ENCODE peak calls at places on chromosome 10, in seven cellular contexts. I is GM20000, A is mucosa of gallbladder, D is heart left ventricle, F is osteocyte, H is amniotic stem cell, C is iPS-NIHi11. G is an unnamed sample.

GRCh38 chr10:15901889-15902288 is 41.6 kb upstream of the MINDY3 start:
- DNase-seq in H (no peak), C (peak; percentile 8), F (no peak), D (no peak), A (no peak), I (no peak), G (no peak)

GRCh38 chr10:133336131-133337078 is at the start of gene CALY:
- DNase-seq in A (peak; percentile 65), H (no peak), C (peak; percentile 86), F (peak; percentile 86), D (no peak), I (peak; percentile 79), G (no peak)

GRCh38 chr10:101223274-101224059 is 5.8 kb downstream of the LBX1 start:
- DNase-seq in I (peak; percentile 28), F (no peak), D (no peak), A (no peak), H (no peak), C (no peak), G (no peak)

GRCh38 chr10:34178756-34179155 is 636.3 kb downstream of the PARD3 start:
- DNase-seq in H (no peak), I (no peak), F (no peak), C (no peak), A (no peak), D (no peak), G (no peak)

GRCh38 chr10:93766918-93767317 is 9.2 kb downstream of the LGI1 start:
- DNase-seq in H (no peak), C (no peak), I (no peak), A (no peak), D (no peak), F (no peak), G (no peak)

GRCh38 chr10:12710594-12711343 is 290.7 kb downstream of the CCDC3 start:
- DNase-seq in F (peak; percentile 91), H (peak; percentile 58), I (peak; percentile 80), D (peak; percentile 69), A (peak; percentile 77), C (peak; percentile 87), G (peak; percentile 78)

GRCh38 chr10:35398355-35398754 is 62.0 kb downstream of the CCNY start:
- DNase-seq in A (no peak), F (no peak), H (no peak), D (no peak), I (no peak), C (no peak), G (no peak)

GRCh38 chr10:4144802-4145201 is 359.8 kb upstream of the KLF6 start:
- DNase-seq in I (no peak), F (no peak), A (no peak), H (no peak), D (no peak), C (no peak), G (no peak)

GRCh38 chr10:73493781-73494180 is 2.0 kb downstream of the PPP3CB start:
- DNase-seq in A (no peak), F (no peak), C (no peak), H (peak; percentile 26), I (no peak), D (no peak), G (no peak)

GRCh38 chr10:117217196-117217761 is 20.0 kb downstream of the KCNK18 start:
- DNase-seq in F (no peak), A (no peak), C (peak; percentile 70), I (peak; percentile 59), D (no peak), H (no peak), G (no peak)

GRCh38 chr10:113297226-113297625 is 255.6 kb upstream of the HABP2 start:
- DNase-seq in C (no peak), A (no peak), H (peak; percentile 33), D (no peak), F (no peak), I (no peak), G (no peak)

GRCh38 chr10:89915021-89915420 is 213.6 kb downstream of the KIF20B start:
- DNase-seq in H (no peak), C (no peak), I (no peak), A (no peak), D (no peak), F (no peak), G (no peak)

GRCh38 chr10:131018886-131019500 is 292.5 kb downstream of the TCERG1L start:
- DNase-seq in I (no peak), F (no peak), A (no peak), H (no peak), C (no peak), D (no peak), G (no peak)

G was measured in smooth muscle cell of the brain vasculature.